ENCODE peak calls at places on chromosomes 5 and 9, in ten cellular contexts. K is heart left ventricle, J is activated B cell treated with CpG ODN at 0.5 μM for 24 hours, X is GM23338, A is PC-3, C is right cardiac atrium, H is Right ventricle myocardium superior, O is natural killer cell, V is Right ventricle myocardium inferior, N is WTC11. S is an unnamed sample.

GRCh38 chr5:39057745-39058144 is 16.5 kb downstream of the RICTOR start:
- ATAC-seq in K (no peak), J (no peak), X (no peak), A (no peak), C (no peak), H (no peak), O (peak), V (no peak), N (no peak), S (no peak)

GRCh38 chr5:163727028-163727427 is 221.6 kb downstream of the MAT2B start:
- ATAC-seq in K (no peak), J (peak), X (no peak), A (no peak), C (no peak), H (no peak), O (no peak), V (no peak), N (peak), S (peak)

GRCh38 chr9:19665146-19665863 is 123.5 kb downstream of the SLC24A2 start:
- ATAC-seq in K (no peak), J (no peak), X (no peak), A (no peak), C (no peak), H (no peak), O (no peak), V (no peak), N (no peak), S (no peak)

GRCh38 chr5:135813758-135814157 is 20.7 kb upstream of the SLC25A48 start:
- ATAC-seq in K (peak), J (no peak), X (no peak), A (no peak), C (peak), H (peak), O (no peak), V (peak), N (no peak), S (no peak)

GRCh38 chr9:5900622-5901021 is 9.9 kb downstream of the MLANA start:
- ATAC-seq in K (no peak), J (no peak), X (no peak), A (no peak), C (no peak), H (no peak), O (no peak), V (no peak), N (no peak), S (no peak)

GRCh38 chr9:136700959-136701664 is 11.3 kb upstream of the DIPK1B start:
- ATAC-seq in K (peak), J (peak), X (peak), A (no peak), C (peak), H (no peak), O (peak), V (no peak), N (peak), S (peak)

GRCh38 chr9:114777841-114778240 is 28.0 kb downstream of the TNFSF15 start:
- ATAC-seq in K (no peak), J (no peak), X (no peak), A (no peak), C (no peak), H (no peak), O (no peak), V (no peak), N (no peak), S (no peak)

GRCh38 chr9:16721972-16722371 is 148.5 kb downstream of the BNC2 start:
- ATAC-seq in K (peak), J (no peak), X (no peak), A (no peak), C (peak), H (peak), O (no peak), V (peak), N (no peak), S (no peak)

GRCh38 chr5:36073595-36074216 is 7.0 kb upstream of the UGT3A2 start:
- ATAC-seq in K (no peak), J (peak), X (peak), A (peak), C (no peak), H (no peak), O (peak), V (no peak), N (peak), S (no peak)

GRCh38 chr9:99809586-99810357 is 11.9 kb upstream of the NR4A3 start:
- ATAC-seq in K (no peak), J (no peak), X (peak), A (no peak), C (no peak), H (no peak), O (no peak), V (no peak), N (peak), S (no peak)

GRCh38 chr5:6728795-6729183 is 15.6 kb downstream of the TENT4A start:
- ATAC-seq in K (no peak), J (no peak), X (no peak), A (no peak), C (no peak), H (no peak), O (no peak), V (no peak), N (no peak), S (no peak)

GRCh38 chr9:23851024-23851629 is 25.1 kb upstream of the ELAVL2 start:
- ATAC-seq in K (peak), J (no peak), X (peak), A (no peak), C (peak), H (peak), O (no peak), V (no peak), N (peak), S (no peak)

GRCh38 chr9:36903541-36904435 is 130.3 kb downstream of the PAX5 start:
- ATAC-seq in K (peak), J (peak), X (no peak), A (peak), C (peak), H (no peak), O (no peak), V (no peak), N (no peak), S (peak)

GRCh38 chr5:142522983-142523382 is 162.9 kb downstream of the FGF1 start:
- ATAC-seq in K (no peak), J (no peak), X (no peak), A (no peak), C (no peak), H (no peak), O (no peak), V (no peak), N (no peak), S (no peak)

GRCh38 chr9:35510745-35511428 is 21.0 kb downstream of the RUSC2 start:
- ATAC-seq in K (peak), J (no peak), X (no peak), A (peak), C (peak), H (peak), O (no peak), V (peak), N (no peak), S (no peak)

GRCh38 chr5:132679717-132680380 is 6.1 kb downstream of the IL4 start:
- ATAC-seq in K (no peak), J (no peak), X (no peak), A (no peak), C (no peak), H (no peak), O (no peak), V (no peak), N (no peak), S (no peak)

GRCh38 chr5:122315511-122315910 is 3.5 kb downstream of the SNCAIP start:
- ATAC-seq in K (no peak), J (no peak), X (no peak), A (peak), C (no peak), H (no peak), O (no peak), V (no peak), N (no peak), S (no peak)

GRCh38 chr5:177132504-177133118 is 962 bp upstream of the NSD1 start:
- ATAC-seq in K (peak), J (peak), X (peak), A (no peak), C (peak), H (peak), O (peak), V (peak), N (peak), S (peak)

GRCh38 chr5:34529581-34530331 is 126.4 kb upstream of the RAI14 start:
- ATAC-seq in K (no peak), J (no peak), X (no peak), A (no peak), C (no peak), H (no peak), O (no peak), V (no peak), N (peak), S (no peak)

GRCh38 chr9:105132006-105132405 is 112.4 kb upstream of the SLC44A1 start:
- ATAC-seq in K (no peak), J (no peak), X (no peak), A (no peak), C (no peak), H (no peak), O (no peak), V (no peak), N (no peak), S (no peak)

GRCh38 chr5:38467353-38468040 is 88.9 kb downstream of the LIFR start:
- ATAC-seq in K (peak), J (no peak), X (peak), A (no peak), C (peak), H (peak), O (no peak), V (peak), N (peak), S (no peak)

GRCh38 chr5:36202521-36202961 is 39.2 kb downstream of the NADK2 start:
- ATAC-seq in K (peak), J (no peak), X (no peak), A (peak), C (peak), H (peak), O (no peak), V (peak), N (no peak), S (no peak)